ENCODE peak calls at places on chromosomes 2 and 18, in seven cellular contexts. P, J, H, E, D, G and T are unnamed samples. For H3K27me3, the result is how much of the 10 kb centered on the place peaks cover.

GRCh38 chr2:102276549-102277201 is 34.7 kb upstream of the IL1RL1 start:
- DNase-seq in G (no peak), P (no peak), H (no peak), J (no peak), E (no peak), D (no peak), T (no peak)

GRCh38 chr2:67234443-67234842 is 162.7 kb upstream of the ETAA1 start:
- DNase-seq in H (peak), G (no peak), D (peak), J (no peak), E (peak), P (no peak), T (no peak)

GRCh38 chr2:184599875-184600227 is 1.5 kb downstream of the ZNF804A start:
- DNase-seq in H (no peak), P (no peak), J (no peak), G (no peak), D (peak), E (no peak), T (no peak)

GRCh38 chr2:40487592-40487991 is 35.7 kb upstream of the SLC8A1 start:
- DNase-seq in G (no peak), H (peak), D (peak), P (no peak), E (no peak), J (no peak), T (no peak)

GRCh38 chr2:23595021-23595420 is 210.0 kb downstream of the KLHL29 start:
- DNase-seq in J (no peak), E (no peak), D (no peak), P (no peak), H (no peak), G (peak), T (no peak)

GRCh38 chr18:76476665-76477561 is 18.1 kb downstream of the ZNF516 start:
- DNase-seq in J (no peak), E (no peak), P (no peak), D (peak), H (no peak), G (no peak), T (peak)

GRCh38 chr2:119929537-119929936 is 83.3 kb upstream of the EPB41L5 start:
- DNase-seq in H (no peak), J (no peak), E (no peak), P (no peak), G (no peak), D (no peak), T (no peak)

GRCh38 chr2:8677646-8678592 is 3.9 kb upstream of the ID2 start:
- DNase-seq in G (peak), E (no peak), J (peak), H (peak), D (peak), P (peak), T (no peak)

GRCh38 chr2:39665811-39666488 is at the start of gene TMEM178A:
- DNase-seq in P (no peak), H (peak), E (no peak), G (peak), J (peak), D (peak), T (no peak)

GRCh38 chr2:219495531-219496122 is 3.1 kb upstream of the GMPPA start:
- DNase-seq in D (peak), J (no peak), H (peak), G (peak), E (no peak), P (peak), T (no peak)
- H3K27me3 ChIP-seq in D (under half), J (under half), H (under half), G (under half), E (under half), P (under half), T (under half)

GRCh38 chr18:78978336-78979057 is 1.1 kb upstream of the SALL3 start:
- DNase-seq in E (no peak), J (no peak), P (no peak), G (no peak), H (no peak), D (no peak), T (no peak)

GRCh38 chr18:78979058-78979680 is 449 bp upstream of the SALL3 start:
- DNase-seq in E (no peak), J (no peak), P (no peak), D (peak), G (no peak), H (peak), T (no peak)

GRCh38 chr18:78980777-78981651 is 1.4 kb downstream of the SALL3 start:
- DNase-seq in P (no peak), E (no peak), D (no peak), J (no peak), G (no peak), H (peak), T (no peak)

GRCh38 chr18:78980279-78980771 is 707 bp downstream of the SALL3 start:
- DNase-seq in D (no peak), H (no peak), P (no peak), E (no peak), J (no peak), G (no peak), T (no peak)

GRCh38 chr18:78979682-78980278 is at the start of gene SALL3:
- DNase-seq in H (peak), E (no peak), D (no peak), J (no peak), G (no peak), P (no peak), T (no peak)
- H3K4me3 ChIP-seq in H (peak), E (peak), D (no peak), J (no peak), G (peak), P (no peak), T (no peak)

DNA sequence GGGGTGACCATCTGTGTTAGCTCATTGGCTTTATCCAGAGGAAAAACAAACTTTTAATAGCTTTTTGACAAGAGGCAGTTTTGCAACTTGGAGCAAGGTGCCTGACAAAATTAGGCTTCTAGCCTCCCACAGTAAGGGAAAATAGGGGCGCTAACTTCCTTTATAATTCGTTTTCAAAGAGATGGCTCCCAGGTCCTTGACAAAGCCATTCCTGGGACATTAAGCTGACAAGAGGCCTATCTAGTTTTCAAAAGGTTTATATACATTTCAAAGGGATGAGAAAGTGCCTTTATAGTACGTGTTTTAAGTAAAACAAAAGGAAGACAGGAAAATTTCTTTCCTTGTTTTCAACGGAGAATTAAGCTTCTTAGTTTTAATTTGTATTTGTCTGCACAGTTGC is 159.4 kb upstream of the GCFC2 start:
- DNase-seq in D (no peak), P (no peak), J (no peak), G (no peak), E (peak), H (no peak), T (no peak)
- H3K27me3 ChIP-seq in D (under half), P (under half), J (under half), G (under half), E (under half), H (under half), T (under half)

GRCh38 chr2:176637134-176637496 is 367.9 kb downstream of the MTX2 start:
- DNase-seq in P (no peak), E (no peak), H (no peak), D (peak), G (no peak), J (no peak), T (no peak)
- H3K4me3 ChIP-seq in P (peak), E (peak), H (peak), D (peak), G (no peak), J (peak), T (peak)

DNA sequence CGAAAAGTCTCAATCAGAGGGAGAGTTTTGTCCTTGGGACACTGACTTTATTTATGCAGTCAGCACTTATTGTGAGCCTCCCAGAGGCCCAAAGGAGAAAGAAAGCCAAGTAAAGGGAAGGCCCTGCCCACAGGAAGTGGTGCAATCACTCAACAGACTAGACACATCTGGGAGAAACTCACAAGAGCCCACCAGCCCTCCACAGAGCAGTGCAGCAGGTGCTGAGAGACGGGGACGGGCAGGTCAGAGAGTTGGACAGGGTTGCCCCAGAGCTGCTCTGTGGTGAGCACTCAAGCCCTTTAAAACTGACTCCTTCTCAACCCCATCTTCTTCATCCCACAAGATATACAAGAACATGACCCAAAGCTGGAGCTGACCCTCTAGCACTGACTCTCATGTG is 96.0 kb downstream of the TFCP2L1 start:
- DNase-seq in J (no peak), D (no peak), H (no peak), E (no peak), G (no peak), P (no peak), T (no peak)
- H3K27me3 ChIP-seq in J (under half), D (under half), H (under half), E (under half), G (under half), P (under half), T (under half)

DNA sequence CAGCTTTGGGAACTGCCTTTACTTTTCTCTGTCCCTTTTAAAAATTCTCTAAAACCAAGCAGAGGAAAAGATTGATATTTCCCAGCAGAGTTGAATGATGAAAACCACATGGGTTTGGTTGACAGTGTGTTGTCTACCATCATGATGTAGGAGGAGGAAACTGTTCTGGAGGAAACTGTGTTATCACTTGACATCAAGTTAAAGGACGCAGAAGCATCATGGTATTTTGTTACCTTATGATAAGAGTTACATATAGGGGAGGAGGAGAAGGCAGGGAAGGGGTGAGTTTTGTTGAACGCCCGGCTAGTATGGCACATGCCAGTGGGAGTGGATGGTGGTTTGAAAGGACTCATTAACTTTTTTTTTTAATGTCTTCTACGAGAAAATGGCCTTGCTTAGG is 886 bp downstream of the TMEM17 start:
- DNase-seq in J (no peak), D (no peak), E (no peak), H (no peak), P (no peak), G (no peak), T (no peak)
- H3K4me3 ChIP-seq in J (peak), D (peak), E (no peak), H (peak), P (peak), G (peak), T (peak)